ENCODE peak calls at places on chromosomes 12 and 14, in nine cellular contexts. O is hepatocyte; Z is CD4-positive, alpha-beta T cell; H is GM23248; F is neural progenitor cell; L is brain microvascular endothelial cell; C is left ventricle myocardium inferior; M is substantia nigra; Y is fibroblast of lung. U is an unnamed sample.
A peak's percentile ranks its signal among the peaks of the same experiment; 100 is the strongest.

GRCh38 chr14:94481468-94482131 is 5.6 kb upstream of the SERPINA9 start:
- DNase-seq in O (no peak), Z (no peak), H (peak; percentile 84), F (no peak), L (peak; percentile 64), C (no peak), M (peak; percentile 25), Y (peak; percentile 79), U (no peak)

GRCh38 chr12:115609356-115609755 is 668.1 kb downstream of the MED13L start:
- DNase-seq in O (no peak), Z (no peak), H (peak; percentile 21), F (no peak), L (no peak), C (no peak), M (no peak), Y (peak; percentile 52), U (no peak)

GRCh38 chr14:98366429-98366828 is 905.6 kb downstream of the BCL11B start:
- DNase-seq in O (no peak), Z (no peak), H (no peak), F (no peak), L (no peak), C (no peak), M (no peak), Y (no peak), U (no peak)

GRCh38 chr14:69259176-69259530 is 805 bp upstream of the GALNT16 start:
- DNase-seq in O (no peak), Z (no peak), H (no peak), F (no peak), L (no peak), C (no peak), M (no peak), Y (no peak), U (no peak)

GRCh38 chr14:71780075-71780474 is 152.2 kb upstream of the RGS6 start:
- DNase-seq in O (no peak), Z (no peak), H (no peak), F (no peak), L (no peak), C (no peak), M (no peak), Y (no peak), U (no peak)

GRCh38 chr12:104903648-104904423 is 54.3 kb downstream of the SLC41A2 start:
- DNase-seq in O (no peak), Z (no peak), H (no peak), F (no peak), L (peak; percentile 12), C (no peak), M (no peak), Y (peak; percentile 82), U (no peak)

GRCh38 chr12:99087278-99087677 is 442.2 kb downstream of the APAF1 start:
- DNase-seq in O (no peak), Z (no peak), H (peak; percentile 1), F (peak; percentile 42), L (no peak), C (no peak), M (no peak), Y (no peak), U (no peak)

GRCh38 chr12:53213348-53213747 is 6.3 kb upstream of the ITGB7 start:
- DNase-seq in O (peak; percentile 90), Z (peak; percentile 80), H (peak; percentile 83), F (peak; percentile 91), L (peak; percentile 65), C (peak; percentile 87), M (peak; percentile 81), Y (peak; percentile 56), U (peak; percentile 77)

GRCh38 chr14:81559385-81559784 is 25.7 kb upstream of the SEL1L start:
- DNase-seq in O (no peak), Z (no peak), H (no peak), F (no peak), L (no peak), C (no peak), M (no peak), Y (no peak), U (no peak)

GRCh38 chr12:70840966-70841365 is 79.6 kb downstream of the PTPRR start:
- DNase-seq in O (peak; percentile 10), Z (no peak), H (peak; percentile 76), F (no peak), L (no peak), C (no peak), M (no peak), Y (no peak), U (no peak)

GRCh38 chr12:47808049-47808448 is 11.7 kb downstream of the HDAC7 start:
- DNase-seq in O (peak; percentile 49), Z (peak; percentile 72), H (peak; percentile 59), F (no peak), L (peak; percentile 42), C (peak; percentile 50), M (peak; percentile 45), Y (peak; percentile 69), U (no peak)

GRCh38 chr12:124854637-124855184 is 9.0 kb downstream of the SCARB1 start:
- DNase-seq in O (no peak), Z (no peak), H (no peak), F (no peak), L (no peak), C (no peak), M (no peak), Y (no peak), U (no peak)

GRCh38 chr12:124852329-124852831 is 11.3 kb downstream of the SCARB1 start:
- DNase-seq in O (peak; percentile 72), Z (no peak), H (peak; percentile 32), F (no peak), L (no peak), C (peak; percentile 54), M (peak; percentile 47), Y (no peak), U (no peak)

GRCh38 chr12:124853781-124854636 is 9.7 kb downstream of the SCARB1 start:
- DNase-seq in O (no peak), Z (no peak), H (no peak), F (no peak), L (no peak), C (no peak), M (no peak), Y (no peak), U (no peak)

GRCh38 chr12:124851344-124851743 is 12.3 kb downstream of the SCARB1 start:
- DNase-seq in O (peak; percentile 60), Z (no peak), H (no peak), F (no peak), L (no peak), C (no peak), M (no peak), Y (no peak), U (no peak)

DNA sequence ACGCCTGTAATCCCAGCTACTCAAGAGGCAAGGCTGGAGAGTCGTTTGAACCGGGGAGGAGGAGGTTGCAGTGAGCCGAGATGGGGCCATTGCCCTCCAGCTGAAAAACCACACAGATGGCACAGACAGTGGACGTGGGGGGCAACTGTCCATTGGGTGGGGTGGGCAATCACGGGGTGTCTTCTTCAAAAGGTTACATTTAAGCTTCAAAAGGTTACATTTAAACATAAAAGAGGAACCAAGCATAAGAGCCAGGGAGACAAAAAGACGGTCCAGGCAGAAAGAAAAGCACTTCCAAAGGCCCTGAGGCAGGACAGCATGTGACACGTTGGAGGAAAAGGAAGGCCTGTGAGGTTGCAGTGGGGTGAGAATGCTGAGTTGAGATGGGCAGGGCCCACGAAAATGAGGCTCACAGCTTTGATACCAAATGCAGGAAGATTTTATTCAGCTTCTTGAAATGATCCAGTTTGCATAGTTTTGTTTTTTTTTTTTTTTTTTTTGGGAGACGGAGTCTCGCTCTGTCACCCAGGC is 10.7 kb downstream of the SCARB1 start:
- DNase-seq in O (no peak), Z (no peak), H (no peak), F (no peak), L (no peak), C (no peak), M (no peak), Y (no peak), U (no peak)
- H3K27ac ChIP-seq in O (peak overlapping the region; percentile 91), Z (no peak overlapping the region), H (no peak overlapping the region), F (no peak overlapping the region), L (no peak overlapping the region), C (peak overlapping the region; percentile 55), M (peak overlapping the region; percentile 31), Y (no peak overlapping the region), U (peak overlapping the region; percentile 69)

DNA sequence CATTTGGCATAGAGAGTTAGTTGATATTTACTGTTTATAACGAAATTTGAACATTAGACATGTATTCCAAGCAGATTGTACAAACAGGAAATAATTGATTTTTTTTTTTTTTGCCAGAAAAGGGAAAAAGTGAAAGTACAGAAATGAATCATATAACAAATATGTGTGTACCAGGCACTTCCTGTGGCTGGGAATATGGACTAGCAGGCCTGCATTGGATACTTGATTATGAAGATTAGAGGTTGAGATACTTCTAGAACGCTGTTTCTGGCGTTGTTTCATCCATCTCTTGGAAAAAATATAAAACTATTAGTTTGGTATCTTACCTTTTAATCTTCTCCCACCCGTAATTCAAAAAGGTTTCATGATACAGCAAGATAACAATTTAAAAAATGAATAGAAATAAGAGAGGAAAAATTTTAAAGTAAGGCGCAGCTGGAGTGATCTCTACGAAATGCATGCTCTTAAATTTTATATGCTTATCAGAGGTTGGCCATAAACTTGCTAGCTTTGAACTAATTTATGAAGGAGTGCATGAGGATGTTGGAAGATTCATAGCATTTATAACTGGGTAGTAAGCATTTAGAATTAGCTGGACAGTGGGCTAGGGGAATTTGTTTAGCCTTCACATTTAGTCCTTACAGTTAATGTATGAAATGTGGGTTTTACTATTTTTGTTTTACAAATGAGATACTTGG is 90.8 kb downstream of the AEBP2 start:
- DNase-seq in O (no peak), Z (no peak), H (peak; percentile 51), F (no peak), L (peak; percentile 53), C (no peak), M (no peak), Y (peak; percentile 58), U (no peak)
- H3K27ac ChIP-seq in O (peak overlapping the region; percentile 22), Z (no peak overlapping the region), H (peak overlapping the region; percentile 41), F (no peak overlapping the region), L (peak overlapping the region; percentile 37), C (no peak overlapping the region), M (no peak overlapping the region), Y (peak overlapping the region; percentile 3), U (no peak overlapping the region)

GRCh38 chr12:69824956-69825355 is at the start of gene MYRFL:
- DNase-seq in O (no peak), Z (no peak), H (no peak), F (no peak), L (no peak), C (no peak), M (no peak), Y (no peak), U (no peak)
- H3K27ac ChIP-seq in O (peak within 1 kb of the TSS; percentile 32), Z (no peak within 1 kb of the TSS), H (no peak within 1 kb of the TSS), F (no peak within 1 kb of the TSS), L (no peak within 1 kb of the TSS), C (no peak within 1 kb of the TSS), M (no peak within 1 kb of the TSS), Y (no peak within 1 kb of the TSS), U (no peak within 1 kb of the TSS)

GRCh38 chr14:32354716-32355115 is 25.6 kb downstream of the AKAP6 start:
- DNase-seq in O (no peak), Z (no peak), H (no peak), F (no peak), L (no peak), C (peak; percentile 21), M (no peak), Y (no peak), U (no peak)
- H3K27ac ChIP-seq in O (no peak overlapping the region), Z (no peak overlapping the region), H (no peak overlapping the region), F (no peak overlapping the region), L (no peak overlapping the region), C (no peak overlapping the region), M (no peak overlapping the region), Y (no peak overlapping the region), U (no peak overlapping the region)

GRCh38 chr14:87268997-87269396 is 724.0 kb downstream of the GALC start:
- DNase-seq in O (no peak), Z (no peak), H (no peak), F (no peak), L (no peak), C (no peak), M (no peak), Y (no peak), U (no peak)
- H3K27ac ChIP-seq in O (no peak overlapping the region), Z (no peak overlapping the region), H (no peak overlapping the region), F (no peak overlapping the region), L (no peak overlapping the region), C (no peak overlapping the region), M (no peak overlapping the region), Y (no peak overlapping the region), U (no peak overlapping the region)